ENCODE peak calls at places on chromosomes 7 and 10, in five cellular contexts. D is fibroblast of lung, R is GM23248, H is mammary epithelial cell, T is astrocyte. O is an unnamed sample.

GRCh38 chr7:55056577-55057480 is 38.0 kb downstream of the EGFR start:
- DNase-seq in D (peak), R (peak), H (no peak), T (no peak), O (no peak)

GRCh38 chr10:103042129-103042528 is 124.0 kb downstream of the CNNM2 start:
- DNase-seq in D (no peak), R (no peak), H (peak), T (no peak), O (no peak)

GRCh38 chr7:87878208-87878735 is 2.0 kb downstream of the DBF4 start:
- DNase-seq in D (peak), R (peak), H (peak), T (peak), O (no peak)

GRCh38 chr10:97659589-97659988 is 19.1 kb downstream of the PI4K2A start:
- DNase-seq in D (peak), R (peak), H (no peak), T (peak), O (no peak)

GRCh38 chr7:2072042-2072441 is 160.7 kb downstream of the MAD1L1 start:
- DNase-seq in D (no peak), R (no peak), H (no peak), T (no peak), O (no peak)

GRCh38 chr10:32731527-32731926 is 226.5 kb downstream of the ITGB1 start:
- DNase-seq in D (no peak), R (no peak), H (peak), T (no peak), O (no peak)

GRCh38 chr7:99034932-99035722 is 108.8 kb downstream of the SMURF1 start:
- DNase-seq in D (no peak), R (no peak), H (no peak), T (no peak), O (no peak)

GRCh38 chr7:27611043-27611442 is 51.6 kb downstream of the HIBADH start:
- DNase-seq in D (peak), R (peak), H (peak), T (peak), O (no peak)

GRCh38 chr10:68154211-68154497 is 44.9 kb downstream of the MYPN start:
- DNase-seq in D (peak), R (peak), H (no peak), T (peak), O (no peak)

GRCh38 chr7:137142376-137142775 is 201.2 kb downstream of the PTN start:
- DNase-seq in D (peak), R (peak), H (peak), T (peak), O (no peak)

GRCh38 chr7:42511027-42511426 is 274.0 kb upstream of the GLI3 start:
- DNase-seq in D (no peak), R (peak), H (peak), T (peak), O (no peak)

GRCh38 chr7:41147651-41148360 is 555.1 kb downstream of the INHBA start:
- DNase-seq in D (peak), R (peak), H (no peak), T (peak), O (no peak)

GRCh38 chr10:97174937-97175336 is 10.8 kb downstream of the SLIT1 start:
- DNase-seq in D (no peak), R (no peak), H (no peak), T (no peak), O (no peak)

GRCh38 chr10:114681542-114681941 is 23.5 kb upstream of the ABLIM1 start:
- DNase-seq in D (no peak), R (no peak), H (peak), T (no peak), O (no peak)

GRCh38 chr10:29966269-29966668 is 93.1 kb downstream of the JCAD start:
- DNase-seq in D (no peak), R (no peak), H (no peak), T (no peak), O (no peak)

GRCh38 chr10:34046651-34047050 is 712.2 kb upstream of the NRP1 start:
- DNase-seq in D (peak), R (no peak), H (no peak), T (no peak), O (no peak)

GRCh38 chr10:17910144-17910789 is 41.5 kb upstream of the SLC39A12 start:
- DNase-seq in D (peak), R (peak), H (peak), T (peak), O (peak)

GRCh38 chr10:35453855-35454532 is 117.7 kb downstream of the CCNY start:
- DNase-seq in D (peak), R (peak), H (peak), T (peak), O (no peak)

GRCh38 chr10:69662173-69662685 is 32.2 kb downstream of the FAM241B start:
- DNase-seq in D (no peak), R (no peak), H (no peak), T (no peak), O (peak)

GRCh38 chr10:21021231-21021630 is 124.1 kb upstream of the NEBL start:
- DNase-seq in D (no peak), R (no peak), H (no peak), T (no peak), O (no peak)

GRCh38 chr7:87886875-87887274 is 10.6 kb downstream of the DBF4 start:
- DNase-seq in D (peak), R (peak), H (peak), T (peak), O (no peak)

GRCh38 chr10:132859084-132859855 is 73.3 kb upstream of the NKX6-2 start:
- DNase-seq in D (no peak), R (no peak), H (no peak), T (no peak), O (no peak)

GRCh38 chr10:99654390-99654789 is 4.9 kb upstream of the ENTPD7 start:
- DNase-seq in D (no peak), R (no peak), H (peak), T (no peak), O (no peak)

GRCh38 chr7:137717045-137717444 is 129.7 kb downstream of the DGKI start:
- DNase-seq in D (no peak), R (peak), H (no peak), T (no peak), O (no peak)

GRCh38 chr10:102523250-102524029 is 19.7 kb downstream of the SUFU start:
- DNase-seq in D (peak), R (peak), H (no peak), T (peak), O (peak)

GRCh38 chr10:90969947-90970673 is 49.2 kb upstream of the ANKRD1 start:
- DNase-seq in D (peak), R (peak), H (peak), T (peak), O (peak)

GRCh38 chr7:25966469-25966868 is 185.5 kb upstream of the NFE2L3 start:
- DNase-seq in D (no peak), R (no peak), H (no peak), T (no peak), O (no peak)

GRCh38 chr7:68963547-68963946 is 634.7 kb upstream of the AUTS2 start:
- DNase-seq in D (no peak), R (peak), H (no peak), T (peak), O (peak)

GRCh38 chr7:100157334-100158228 is 942 bp downstream of the TRAPPC14 start:
- DNase-seq in D (peak), R (peak), H (peak), T (peak), O (peak)

GRCh38 chr7:128084896-128085608 is 53.8 kb upstream of the LRRC4 start:
- DNase-seq in D (peak), R (no peak), H (no peak), T (peak), O (peak)

GRCh38 chr7:91683823-91684222 is 196.7 kb downstream of the MTERF1 start:
- DNase-seq in D (peak), R (peak), H (peak), T (peak), O (no peak)

GRCh38 chr7:30206466-30206865 is 71.7 kb downstream of the MTURN start:
- DNase-seq in D (no peak), R (peak), H (peak), T (peak), O (peak)

GRCh38 chr7:37208528-37208927 is 240.1 kb downstream of the ELMO1 start:
- DNase-seq in D (peak), R (peak), H (peak), T (peak), O (no peak)

GRCh38 chr7:37205451-37205850 is 243.2 kb downstream of the ELMO1 start:
- DNase-seq in D (no peak), R (no peak), H (no peak), T (no peak), O (no peak)

GRCh38 chr7:37211097-37211496 is 237.6 kb downstream of the ELMO1 start:
- DNase-seq in D (peak), R (peak), H (peak), T (peak), O (no peak)

GRCh38 chr7:37201876-37202198 is 246.8 kb downstream of the ELMO1 start:
- DNase-seq in D (no peak), R (no peak), H (no peak), T (no peak), O (no peak)

GRCh38 chr7:37206192-37206591 is 242.5 kb downstream of the ELMO1 start:
- DNase-seq in D (no peak), R (no peak), H (no peak), T (no peak), O (no peak)
- H3K4me2 ChIP-seq in D (no peak), R (no peak), H (no peak), T (no peak), O (no peak)

GRCh38 chr7:84190016-84190705 is 4.4 kb downstream of the SEMA3A start:
- DNase-seq in D (peak), R (peak), H (no peak), T (peak), O (peak)

GRCh38 chr7:84187087-84187805 is 7.3 kb downstream of the SEMA3A start:
- DNase-seq in D (peak), R (no peak), H (no peak), T (no peak), O (no peak)

GRCh38 chr7:84191261-84191660 is 3.3 kb downstream of the SEMA3A start:
- DNase-seq in D (peak), R (peak), H (no peak), T (no peak), O (no peak)

GRCh38 chr7:84188811-84189405 is 5.7 kb downstream of the SEMA3A start:
- DNase-seq in D (peak), R (peak), H (no peak), T (no peak), O (no peak)

GRCh38 chr7:84187813-84188212 is 6.8 kb downstream of the SEMA3A start:
- DNase-seq in D (peak), R (peak), H (peak), T (peak), O (peak)
- H3K4me3 ChIP-seq in D (no peak), R (peak), H (no peak), T (no peak), O (no peak)

DNA sequence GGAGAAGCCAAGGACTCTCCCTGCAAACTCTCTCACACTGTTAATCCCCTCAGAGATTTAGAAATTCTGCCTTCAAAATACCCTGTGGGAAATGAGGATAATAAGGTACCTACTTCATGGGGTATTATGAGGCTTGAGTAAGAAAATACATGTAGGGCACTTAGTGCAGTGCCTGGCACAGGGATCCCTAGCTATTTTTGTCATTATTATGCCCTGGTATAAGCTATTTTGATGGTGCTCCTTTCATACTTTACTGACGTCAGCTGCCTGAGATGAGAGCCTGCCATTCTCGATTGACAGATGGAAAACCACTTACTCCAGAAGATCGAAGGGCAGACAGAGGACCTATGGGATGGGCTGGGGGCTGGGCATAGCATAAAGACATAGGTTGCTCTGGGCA is 30.1 kb downstream of the MKX start:
- DNase-seq in D (no peak), R (no peak), H (no peak), T (no peak), O (no peak)
- H3K27ac ChIP-seq in D (no peak), R (peak), H (no peak), T (no peak), O (peak)

DNA sequence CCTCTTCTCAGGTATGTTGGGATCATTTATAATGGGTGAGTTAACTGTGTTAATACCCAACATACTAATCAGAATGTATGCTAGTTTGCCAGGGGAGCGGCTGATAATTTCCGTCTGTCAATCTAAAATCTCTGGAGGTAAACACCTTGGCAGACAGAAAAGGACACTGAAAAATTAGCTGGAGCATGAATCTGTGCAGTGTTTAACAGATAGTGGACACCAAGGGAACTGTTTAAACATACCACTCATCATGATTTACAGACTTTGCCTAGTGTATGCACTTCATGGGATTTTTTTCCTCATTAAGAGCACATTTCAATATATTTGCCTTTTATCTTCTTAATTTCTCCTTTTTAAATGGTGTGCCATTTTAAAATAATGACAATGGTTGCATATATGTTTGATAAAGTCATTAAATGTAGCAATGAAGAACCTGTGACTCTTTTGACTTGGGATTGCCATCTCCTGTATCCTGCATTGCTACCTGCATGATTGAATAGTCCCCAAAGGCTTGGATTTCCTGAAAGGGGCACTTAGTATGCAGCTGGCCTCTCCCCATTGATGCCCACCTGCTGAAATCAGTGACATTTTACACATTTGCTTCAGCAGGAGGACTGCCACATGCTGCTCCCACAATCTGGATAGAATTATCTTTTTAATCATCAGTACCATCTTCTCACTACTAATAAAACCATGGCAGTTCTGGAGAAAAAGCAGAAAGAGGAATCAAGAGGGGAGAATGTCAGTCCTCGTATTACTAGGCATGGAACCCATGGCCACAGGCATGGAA is 68.0 kb downstream of the SLC13A1 start:
- DNase-seq in D (no peak), R (no peak), H (no peak), T (no peak), O (no peak)
- H3K4me2 ChIP-seq in D (no peak), R (no peak), H (no peak), T (no peak), O (no peak)

GRCh38 chr7:75739796-75740672 is 1.3 kb upstream of the HIP1 start:
- DNase-seq in D (peak), R (peak), H (no peak), T (peak), O (no peak)
- H3K4me3 ChIP-seq in D (peak), R (peak), H (peak), T (peak), O (peak)

DNA sequence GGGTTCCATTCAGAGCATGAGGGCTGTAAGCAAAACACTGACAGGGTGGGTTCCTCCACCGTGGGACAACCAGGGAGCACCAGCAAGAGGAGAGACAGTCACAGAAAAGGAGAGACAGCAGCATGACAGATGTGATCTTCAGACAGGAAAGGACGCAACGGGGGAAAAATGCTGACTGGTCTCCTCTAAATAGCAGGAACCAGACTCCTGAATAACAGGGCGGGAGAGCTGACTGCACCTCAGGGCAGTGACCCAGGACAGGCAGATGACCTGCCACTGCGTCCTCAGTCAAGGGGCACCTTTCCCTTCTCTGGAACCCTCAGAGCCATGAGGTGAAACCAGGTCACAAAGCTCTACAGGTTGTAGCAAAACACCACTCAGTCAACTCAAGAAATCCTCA is 37.0 kb downstream of the CDCA7L start:
- DNase-seq in D (no peak), R (no peak), H (no peak), T (no peak), O (no peak)
- H3K27ac ChIP-seq in D (no peak), R (no peak), H (no peak), T (no peak), O (no peak)

GRCh38 chr7:132573237-132573636 is 3.0 kb downstream of the PLXNA4 start:
- DNase-seq in D (no peak), R (no peak), H (no peak), T (no peak), O (peak)
- H3K4me2 ChIP-seq in D (no peak), R (no peak), H (no peak), T (peak), O (no peak)

GRCh38 chr10:62806246-62806645 is 1.7 kb downstream of the ADO start:
- DNase-seq in D (no peak), R (peak), H (no peak), T (peak), O (peak)
- H3K4me3 ChIP-seq in D (peak), R (peak), H (peak), T (peak), O (peak)

O was measured in osteoblast.